ENCODE peak calls at places on chromosomes 13 and 19, in four cellular contexts. U is mesenchymal stem cell, B is A673, O is thoracic aorta. E is an unnamed sample. For H3K27me3 and H3K9me3, the result is how much of the 10 kb centered on the place peaks cover.

GRCh38 chr19:6723108-6723618 is 2.7 kb upstream of the C3 start:
- DNase-seq in U (peak), B (peak), O (no peak), E (no peak)

GRCh38 chr13:82291852-82292251 is 1590.4 kb downstream of the SLITRK1 start:
- DNase-seq in U (no peak), B (no peak), O (no peak), E (no peak)

GRCh38 chr13:36438594-36439483 is 6.5 kb downstream of the CCNA1 start:
- DNase-seq in U (no peak), B (no peak), O (no peak), E (no peak)

GRCh38 chr19:1933245-1933644 is 7.7 kb upstream of the CSNK1G2 start:
- DNase-seq in U (no peak), B (no peak), O (no peak), E (no peak)

GRCh38 chr19:9935409-9936062 is 779 bp downstream of the OLFM2 start:
- DNase-seq in U (no peak), B (no peak), O (no peak), E (no peak)

GRCh38 chr13:78700121-78700910 is 41.4 kb upstream of the OBI1 start:
- DNase-seq in U (no peak), B (peak), O (no peak), E (no peak)

GRCh38 chr19:42396248-42396541 is 6.1 kb upstream of the CNFN start:
- DNase-seq in U (no peak), B (no peak), O (no peak), E (no peak)

GRCh38 chr19:44582581-44583265 is 30.6 kb upstream of the IGSF23 start:
- DNase-seq in U (no peak), B (peak), O (no peak), E (peak)

GRCh38 chr13:44155422-44156293 is 218.0 kb upstream of the SERP2 start:
- DNase-seq in U (peak), B (no peak), O (peak), E (no peak)

DNA sequence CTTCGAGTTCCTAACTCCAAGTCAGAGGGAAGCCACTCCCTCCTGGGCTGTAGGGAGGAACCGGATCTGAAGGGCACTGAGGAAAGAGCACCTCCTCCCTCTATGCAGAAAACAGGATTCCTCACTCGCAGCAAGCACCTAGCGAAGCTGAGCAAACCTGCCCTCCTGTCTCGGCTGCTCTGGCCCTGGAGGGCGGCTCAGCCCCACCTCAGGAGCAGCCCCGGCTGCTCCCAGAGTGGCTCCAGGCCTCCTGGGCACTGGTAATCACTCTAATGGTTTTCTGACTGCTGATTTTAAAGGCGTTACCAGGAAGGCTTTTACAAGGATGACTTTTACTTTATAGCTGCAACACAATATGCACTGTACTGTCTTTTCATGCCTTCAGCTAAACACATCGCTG is 312.5 kb downstream of the TEX29 start:
- DNase-seq in U (no peak), B (no peak), O (no peak), E (no peak)
- H3K4me3 ChIP-seq in U (no peak), B (no peak), O (no peak), E (no peak)

GRCh38 chr19:50897191-50897607 is 14.0 kb downstream of the KLK4 start:
- DNase-seq in U (no peak), B (no peak), O (no peak), E (no peak)
- H3K27me3 ChIP-seq in U (under half), B (under half), O (under half), E (under half)

GRCh38 chr19:56508282-56508778 is 675 bp downstream of the ZNF471 start:
- DNase-seq in U (no peak), B (no peak), O (no peak), E (no peak)
- H3K9me3 ChIP-seq in U (under half), B (under half), O (under half), E (under half)

DNA sequence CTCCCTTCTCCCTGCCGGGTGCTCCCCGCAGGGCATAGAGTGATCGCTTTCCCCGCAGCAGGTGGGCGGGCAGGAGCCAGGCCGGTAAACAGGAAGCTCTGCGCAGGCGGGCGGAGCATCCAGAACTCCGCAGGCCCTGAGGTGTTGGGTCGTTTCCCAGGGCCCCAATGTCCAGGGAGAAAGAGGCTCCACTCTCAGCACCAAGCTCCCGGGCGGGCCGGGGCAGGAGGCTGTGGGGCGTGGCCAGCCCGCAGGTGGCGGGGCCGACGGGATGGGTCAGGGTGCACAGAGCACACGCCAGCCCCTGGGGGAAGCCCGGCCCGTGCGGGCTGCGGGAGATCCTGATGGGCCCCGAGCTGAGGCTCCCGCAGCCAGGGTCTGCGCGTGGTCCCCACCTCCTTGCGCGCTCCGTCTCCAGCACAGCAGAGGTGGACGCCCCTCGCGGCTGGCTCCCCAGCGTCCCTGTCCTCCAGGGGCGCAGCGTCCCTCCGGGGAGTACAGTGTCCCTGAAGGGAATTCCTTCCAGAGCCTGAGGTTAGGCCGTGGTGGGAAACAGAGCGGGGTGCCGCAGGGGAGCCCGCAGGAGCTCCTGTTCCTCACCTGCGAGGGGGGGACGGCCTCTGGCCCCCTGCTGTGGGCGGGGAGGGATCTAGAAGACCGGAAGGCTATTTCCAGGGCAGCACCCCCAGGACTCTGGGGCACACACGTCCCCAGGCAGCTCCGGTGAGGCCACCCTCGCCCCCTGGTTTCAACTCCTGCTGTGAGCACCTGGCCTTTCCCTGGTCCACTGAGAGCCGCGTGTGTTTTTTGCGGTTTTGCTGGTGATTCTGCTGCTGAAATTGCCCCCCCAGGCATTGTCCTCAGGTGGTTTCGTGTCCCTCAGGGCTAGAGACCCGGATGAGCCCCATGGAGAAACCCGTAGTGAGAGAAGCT is 12.2 kb downstream of the PIP5K1C start:
- DNase-seq in U (no peak), B (no peak), O (no peak), E (no peak)
- H3K4me3 ChIP-seq in U (peak), B (peak), O (peak), E (no peak)

GRCh38 chr19:54013866-54014265 is 22.4 kb downstream of the CACNG6 start:
- DNase-seq in U (no peak), B (no peak), O (no peak), E (no peak)
- H3K27me3 ChIP-seq in U (under half), B (under half), O (under half), E (under half)

DNA sequence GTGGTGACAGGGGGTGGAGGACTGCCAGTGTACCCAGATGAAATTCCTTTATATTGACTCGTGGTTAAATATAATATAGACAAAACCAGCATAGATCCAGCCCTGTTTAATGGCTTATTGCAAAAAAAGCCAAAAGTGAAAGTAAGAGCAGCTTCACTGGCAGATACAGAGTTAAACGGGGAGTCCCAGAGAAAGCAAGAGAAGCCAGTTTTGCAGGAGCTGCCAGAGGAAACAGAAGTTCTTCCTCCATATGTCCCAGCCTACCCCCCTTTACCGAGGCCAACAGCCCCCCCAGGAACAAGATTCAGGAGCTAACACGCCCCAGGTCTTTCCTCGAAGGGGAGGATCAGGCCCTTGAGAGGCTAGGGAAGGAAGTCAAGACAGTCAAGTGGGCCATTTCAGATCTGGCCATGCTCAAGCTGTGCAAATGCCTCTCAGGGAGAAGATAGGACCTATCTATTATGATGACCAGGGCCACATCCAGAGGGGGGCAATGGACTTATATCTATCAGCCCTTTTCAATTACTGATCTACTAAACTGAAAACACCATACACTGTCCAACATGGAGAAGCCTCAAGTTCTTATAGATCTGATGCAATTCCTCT is 47.2 kb upstream of the ZNF737 start:
- DNase-seq in U (no peak), B (no peak), O (no peak), E (no peak)
- H3K9me3 ChIP-seq in U (half or more), B (under half), O (under half), E (under half)

GRCh38 chr13:94346261-94347019 is 133.0 kb downstream of the DCT start:
- DNase-seq in U (no peak), B (no peak), O (no peak), E (no peak)

GRCh38 chr13:94351292-94352000 is 128.0 kb downstream of the DCT start:
- DNase-seq in U (peak), B (peak), O (no peak), E (no peak)

DNA sequence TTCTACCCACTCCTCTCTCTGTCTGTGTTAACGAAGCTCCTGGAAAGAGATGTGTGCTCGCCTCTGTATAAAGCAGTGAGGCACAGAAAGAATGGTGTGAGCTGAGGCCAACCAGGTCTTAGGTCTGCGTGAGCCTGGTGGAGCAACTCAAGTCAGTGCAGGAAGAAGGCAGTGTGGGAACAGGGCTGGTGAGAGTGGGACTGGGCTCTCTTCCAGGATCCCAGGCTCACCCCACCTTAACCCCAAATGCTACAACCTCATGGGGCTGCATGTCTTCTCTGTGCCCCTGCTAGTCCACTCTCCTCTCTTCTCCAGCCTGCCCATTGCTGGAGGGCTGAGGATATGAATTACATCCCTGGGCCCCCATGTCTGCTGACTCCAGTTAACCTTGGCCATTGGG is 127.4 kb downstream of the DCT start:
- DNase-seq in U (peak), B (no peak), O (no peak), E (no peak)
- H3K4me3 ChIP-seq in U (no peak), B (no peak), O (no peak), E (no peak)

E was measured in MG63.